ENCODE peak calls at places on chromosome 4, in nine cellular contexts. P is heart right ventricle; A is CD8-positive, alpha-beta memory T cell; G is naive thymus-derived CD4-positive, alpha-beta T cell; F is PC-9; T is cardiac muscle cell; V is gastrocnemius medialis; M is GM23248; Z is spleen. Q is an unnamed sample. For H3K9me3 and H3K4me1, the result is how much of the 10 kb centered on the place peaks cover.

GRCh38 chr4:57214654-57215411 is 104.6 kb upstream of the IGFBP7 start:
- DNase-seq in P (no peak), A (no peak), G (no peak), F (no peak), T (no peak), V (no peak), M (no peak), Z (no peak), Q (no peak)

GRCh38 chr4:107349732-107350131 is 313.6 kb upstream of the DKK2 start:
- DNase-seq in P (no peak), A (no peak), G (no peak), F (no peak), T (no peak), V (no peak), M (no peak), Z (no peak), Q (no peak)

GRCh38 chr4:11685481-11685880 is 256.8 kb upstream of the HS3ST1 start:
- DNase-seq in P (no peak), A (no peak), G (no peak), F (no peak), T (no peak), V (no peak), M (no peak), Z (no peak), Q (no peak)

GRCh38 chr4:150160473-150160872 is 82.2 kb downstream of the DCLK2 start:
- DNase-seq in P (no peak), A (no peak), G (no peak), F (no peak), T (peak), V (no peak), M (no peak), Z (no peak), Q (no peak)

GRCh38 chr4:13504374-13504773 is 20.2 kb upstream of the RAB28 start:
- DNase-seq in P (no peak), A (no peak), G (no peak), F (no peak), T (no peak), V (no peak), M (no peak), Z (no peak), Q (no peak)

GRCh38 chr4:33715996-33716395 is 2528.3 kb downstream of the ARAP2 start:
- DNase-seq in P (no peak), A (no peak), G (no peak), F (no peak), T (peak), V (peak), M (peak), Z (no peak), Q (no peak)

GRCh38 chr4:81459233-81459632 is 12.5 kb downstream of the RASGEF1B start:
- DNase-seq in P (no peak), A (no peak), G (no peak), F (no peak), T (no peak), V (no peak), M (no peak), Z (no peak), Q (no peak)

GRCh38 chr4:8427761-8428287 is 12.7 kb downstream of the ACOX3 start:
- DNase-seq in P (no peak), A (no peak), G (no peak), F (no peak), T (peak), V (peak), M (peak), Z (no peak), Q (peak)

GRCh38 chr4:86159216-86159615 is 200.6 kb downstream of the MAPK10 start:
- DNase-seq in P (no peak), A (no peak), G (no peak), F (no peak), T (no peak), V (no peak), M (no peak), Z (no peak), Q (no peak)

GRCh38 chr4:120318447-120318846 is 251.8 kb upstream of the MAD2L1 start:
- DNase-seq in P (no peak), A (no peak), G (no peak), F (no peak), T (no peak), V (no peak), M (no peak), Z (no peak), Q (no peak)

GRCh38 chr4:69999420-69999819 is 3.7 kb downstream of the STATH start:
- DNase-seq in P (no peak), A (no peak), G (no peak), F (no peak), T (peak), V (no peak), M (peak), Z (no peak), Q (no peak)

GRCh38 chr4:23789765-23790164 is 100.1 kb downstream of the PPARGC1A start:
- DNase-seq in P (peak), A (no peak), G (no peak), F (peak), T (peak), V (no peak), M (peak), Z (no peak), Q (peak)

GRCh38 chr4:107213880-107214279 is 177.8 kb upstream of the DKK2 start:
- DNase-seq in P (no peak), A (no peak), G (no peak), F (no peak), T (no peak), V (no peak), M (peak), Z (no peak), Q (no peak)

DNA sequence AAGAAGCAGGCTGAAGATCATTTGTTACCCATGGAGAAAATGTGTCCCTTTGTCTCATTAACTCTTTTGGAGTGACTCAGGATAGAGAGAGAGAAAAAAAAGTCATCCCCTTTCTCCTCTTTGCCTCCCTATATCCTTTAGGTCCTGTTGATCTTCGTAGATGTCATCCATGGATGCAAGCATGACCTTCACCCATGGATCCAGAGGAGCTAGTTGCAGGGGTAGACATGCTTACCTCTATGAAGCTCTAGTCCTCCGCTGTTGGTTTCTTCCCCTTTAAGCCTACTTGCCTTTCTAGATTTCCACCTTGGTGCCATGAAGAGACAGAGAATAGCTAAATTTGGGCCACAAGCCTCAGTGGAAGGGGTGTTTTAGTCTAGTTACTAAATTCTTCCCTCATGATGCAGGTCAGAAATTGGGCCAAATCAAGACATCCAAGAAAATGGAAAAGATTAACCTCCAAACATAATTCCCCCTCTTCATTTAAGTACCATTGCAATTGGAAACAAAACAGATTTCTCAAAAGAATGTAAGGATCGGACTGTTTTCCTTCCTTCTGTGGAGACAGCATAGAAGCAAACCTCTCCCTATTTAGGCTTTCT is 178.4 kb downstream of the TECRL start:
- DNase-seq in P (no peak), A (no peak), G (no peak), F (no peak), T (peak), V (no peak), M (peak), Z (no peak), Q (no peak)
- H3K9me3 ChIP-seq in P (under half), A (under half), G (under half), F (under half), T (under half), V (under half), M (under half), Z (under half), Q (under half)

DNA sequence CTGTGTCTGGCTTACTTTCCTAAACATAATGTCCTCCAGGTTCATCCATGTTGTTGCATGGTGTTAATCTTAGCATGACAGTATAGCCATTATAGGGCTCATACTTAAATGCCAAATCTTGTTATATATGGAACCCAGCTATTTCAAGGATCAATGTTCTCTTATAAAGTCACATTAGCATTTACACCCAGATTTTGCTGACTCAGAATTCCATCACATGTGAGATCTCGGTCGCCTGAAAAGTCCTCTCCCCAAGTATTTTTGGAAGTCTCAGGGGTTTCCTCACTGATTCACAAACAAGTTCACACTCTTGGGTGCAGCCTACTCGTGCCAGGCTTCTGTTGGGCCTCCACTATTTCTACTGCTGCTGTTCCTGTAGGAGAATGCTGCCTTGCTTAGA is 19.9 kb upstream of the C4orf51 start:
- DNase-seq in P (no peak), A (no peak), G (no peak), F (no peak), T (no peak), V (no peak), M (no peak), Z (no peak), Q (no peak)
- H3K4me1 ChIP-seq in P (under half), A (under half), G (under half), F (under half), T (under half), V (under half), M (under half), Z (under half), Q (under half)

GRCh38 chr4:16142598-16143295 is 58.9 kb upstream of the PROM1 start:
- DNase-seq in P (no peak), A (no peak), G (no peak), F (no peak), T (no peak), V (no peak), M (no peak), Z (no peak), Q (no peak)
- H3K9me3 ChIP-seq in P (under half), A (under half), G (under half), F (under half), T (under half), V (under half), M (under half), Z (under half), Q (under half)

GRCh38 chr4:15799703-15800102 is 21.6 kb downstream of the CD38 start:
- DNase-seq in P (no peak), A (no peak), G (no peak), F (no peak), T (no peak), V (no peak), M (no peak), Z (no peak), Q (no peak)

GRCh38 chr4:15794905-15795304 is 16.8 kb downstream of the CD38 start:
- DNase-seq in P (no peak), A (no peak), G (no peak), F (no peak), T (peak), V (no peak), M (peak), Z (no peak), Q (no peak)

GRCh38 chr4:15793506-15794363 is 15.6 kb downstream of the CD38 start:
- DNase-seq in P (no peak), A (no peak), G (no peak), F (no peak), T (peak), V (no peak), M (no peak), Z (no peak), Q (no peak)

GRCh38 chr4:15794432-15794831 is 16.3 kb downstream of the CD38 start:
- DNase-seq in P (no peak), A (no peak), G (no peak), F (no peak), T (peak), V (no peak), M (no peak), Z (no peak), Q (no peak)

GRCh38 chr4:15797320-15797719 is 19.2 kb downstream of the CD38 start:
- DNase-seq in P (no peak), A (no peak), G (no peak), F (no peak), T (no peak), V (no peak), M (no peak), Z (no peak), Q (no peak)
- H3K4me1 ChIP-seq in P (under half), A (under half), G (under half), F (under half), T (under half), V (under half), M (under half), Z (under half), Q (under half)

GRCh38 chr4:157806176-157806575 is 366.6 kb downstream of the GASK1B start:
- DNase-seq in P (no peak), A (no peak), G (no peak), F (no peak), T (no peak), V (no peak), M (no peak), Z (no peak), Q (peak)
- H3K9me3 ChIP-seq in P (under half), A (under half), G (under half), F (under half), T (under half), V (under half), M (under half), Z (under half), Q (under half)

Q was measured in pancreas.